ENCODE peak calls at places on chromosomes 5 and 9, in seven cellular contexts. S is AG10803, G is dorsolateral prefrontal cortex, B is right atrium auricular region, W is uterus, F is Karpas-422, R is Caco-2. C is an unnamed sample.

GRCh38 chr5:102498271-102499034 is at the start of gene SLCO6A1:
- DNase-seq in G (no peak), B (no peak), R (no peak), W (no peak), F (no peak), S (no peak), C (no peak)

GRCh38 chr5:61735531-61735930 is 403.5 kb downstream of the ZSWIM6 start:
- DNase-seq in F (no peak), S (no peak), W (no peak), R (no peak), G (no peak), B (no peak), C (no peak)

GRCh38 chr5:132074772-132075718 is 1.5 kb downstream of the CSF2 start:
- DNase-seq in S (no peak), B (no peak), W (no peak), G (no peak), R (no peak), F (no peak), C (no peak)

GRCh38 chr5:150497274-150497988 is 10.5 kb upstream of the NDST1 start:
- DNase-seq in R (no peak), F (no peak), S (peak), G (no peak), W (peak), B (peak), C (peak)

GRCh38 chr5:166726406-166726805 is 1565.0 kb upstream of the WWC1 start:
- DNase-seq in S (no peak), B (no peak), R (no peak), G (no peak), F (no peak), W (no peak), C (no peak)

GRCh38 chr5:147863409-147864194 is 14.9 kb upstream of the SCGB3A2 start:
- DNase-seq in G (no peak), R (no peak), F (no peak), B (no peak), S (no peak), W (no peak), C (no peak)

GRCh38 chr5:43019615-43020293 is 20.4 kb downstream of the ANXA2R start:
- DNase-seq in S (peak), B (no peak), F (peak), W (no peak), R (peak), G (no peak), C (peak)

GRCh38 chr9:105296889-105297288 is 52.4 kb downstream of the SLC44A1 start:
- DNase-seq in B (no peak), S (peak), W (no peak), G (no peak), R (peak), F (no peak), C (peak)

GRCh38 chr9:137305060-137305787 is 3.2 kb upstream of the NRARP start:
- DNase-seq in F (peak), W (peak), G (no peak), R (no peak), S (no peak), B (no peak), C (peak)

GRCh38 chr5:93417500-93417899 is 163.5 kb downstream of the NR2F1-AS1 start:
- DNase-seq in F (no peak), R (no peak), S (no peak), W (no peak), B (no peak), G (no peak), C (no peak)

GRCh38 chr5:127029513-127030258 is 672 bp downstream of the MARCHF3 start:
- DNase-seq in R (peak), F (peak), S (peak), B (peak), G (peak), W (peak), C (peak)

GRCh38 chr5:76305264-76305663 is 97.8 kb upstream of the IQGAP2 start:
- DNase-seq in S (no peak), W (no peak), R (no peak), F (no peak), G (no peak), B (no peak), C (no peak)

GRCh38 chr5:62727184-62727583 is 148.6 kb downstream of the LRRC70 start:
- DNase-seq in G (no peak), F (no peak), S (no peak), R (no peak), B (no peak), W (no peak), C (no peak)

GRCh38 chr5:159061834-159062530 is 37.7 kb downstream of the EBF1 start:
- DNase-seq in R (no peak), W (no peak), B (no peak), F (no peak), S (no peak), G (peak), C (no peak)

GRCh38 chr9:121607434-121608248 is 43.8 kb upstream of the DAB2IP start:
- DNase-seq in S (no peak), G (peak), F (no peak), R (peak), B (peak), W (peak), C (no peak)

GRCh38 chr5:138490648-138491283 is 25.5 kb downstream of the EGR1 start:
- DNase-seq in F (no peak), S (no peak), G (no peak), B (no peak), R (no peak), W (no peak), C (no peak)

GRCh38 chr9:134049772-134050588 is 17.8 kb downstream of the BRD3 start:
- DNase-seq in G (no peak), R (no peak), S (no peak), B (no peak), F (no peak), W (no peak), C (no peak)

GRCh38 chr9:106880863-106881262 is 17.9 kb downstream of the ZNF462 start:
- DNase-seq in S (peak), F (no peak), B (no peak), G (no peak), R (no peak), W (no peak), C (peak)

GRCh38 chr5:125668904-125669303 is 754.3 kb upstream of the GRAMD2B start:
- DNase-seq in B (no peak), W (no peak), G (no peak), R (peak), F (no peak), S (no peak), C (no peak)

GRCh38 chr5:135034186-135034962 is at the start of gene PITX1:
- DNase-seq in G (no peak), F (peak), B (no peak), R (peak), S (peak), W (no peak), C (no peak)

GRCh38 chr5:67156976-67157583 is 39.5 kb downstream of the CD180 start:
- DNase-seq in F (peak), S (no peak), R (peak), B (no peak), W (peak), G (peak), C (peak)

GRCh38 chr9:91445135-91445534 is 21.5 kb upstream of the NFIL3 start:
- DNase-seq in W (no peak), G (no peak), R (no peak), S (no peak), F (no peak), B (no peak), C (no peak)

GRCh38 chr5:147949711-147950573 is 43.6 kb upstream of the C5orf46 start:
- DNase-seq in F (peak), W (no peak), G (no peak), S (peak), R (peak), B (no peak), C (peak)

GRCh38 chr5:150580917-150581316 is 59.5 kb upstream of the SYNPO start:
- DNase-seq in S (no peak), R (no peak), F (no peak), B (no peak), W (no peak), G (no peak), C (no peak)

GRCh38 chr5:120794121-120794520 is 330.0 kb downstream of the PRR16 start:
- DNase-seq in W (no peak), S (peak), B (no peak), R (no peak), F (no peak), G (no peak), C (peak)

GRCh38 chr9:130898552-130898852 is 1.9 kb upstream of the QRFP start:
- DNase-seq in R (no peak), B (no peak), S (no peak), F (no peak), W (no peak), G (no peak), C (no peak)

DNA sequence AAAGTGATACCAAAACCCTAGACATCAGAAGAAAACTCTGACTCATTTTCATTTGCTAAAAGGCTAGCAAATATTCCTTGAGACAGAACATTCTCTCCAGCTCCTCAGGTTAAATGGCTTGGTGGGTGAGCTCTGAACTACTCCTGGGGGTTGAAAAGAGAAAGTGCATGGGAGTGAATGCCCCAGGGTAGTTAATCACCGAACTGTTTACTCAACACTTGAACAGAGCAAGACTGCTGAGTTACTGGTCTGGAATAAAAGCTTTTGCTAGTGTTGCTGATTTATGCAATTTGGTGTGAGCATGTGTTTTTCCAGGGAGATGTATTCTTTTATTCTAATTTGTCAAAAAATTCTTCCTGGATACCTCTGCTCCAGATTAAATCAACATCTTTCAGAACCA is 88.3 kb upstream of the PRDM9 start:
- DNase-seq in F (no peak), G (no peak), B (no peak), W (no peak), S (no peak), R (no peak), C (no peak)
- H3K4me3 ChIP-seq in F (no peak), G (no peak), B (no peak), W (no peak), S (no peak), R (no peak), C (no peak)

GRCh38 chr9:136093995-136094881 is 851 bp downstream of the NACC2 start:
- DNase-seq in G (peak), W (peak), B (peak), R (peak), S (peak), F (no peak), C (peak)
- H3K4me3 ChIP-seq in G (peak), W (peak), B (peak), R (peak), S (peak), F (no peak), C (peak)

DNA sequence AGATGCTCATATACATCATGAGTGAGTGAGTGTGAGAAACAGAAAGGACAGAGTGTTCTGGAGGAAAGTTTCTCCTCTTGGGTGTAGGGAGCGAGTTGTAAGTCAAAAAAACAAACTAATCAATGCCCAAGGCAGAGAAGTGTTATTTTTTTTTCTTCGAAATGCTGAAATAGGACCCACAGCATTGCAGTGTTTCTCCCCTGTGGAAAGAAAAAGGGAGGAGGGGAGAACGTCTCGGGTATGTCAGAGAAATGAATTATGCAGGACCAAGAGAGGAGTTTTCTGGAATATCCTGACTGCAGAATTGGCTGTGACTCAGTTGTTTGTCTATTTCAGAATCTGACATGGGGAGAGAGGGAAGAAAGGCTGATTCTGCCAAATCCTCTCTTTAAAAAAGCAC is 337.9 kb upstream of the RFX3 start:
- DNase-seq in B (no peak), F (no peak), W (no peak), S (peak), G (no peak), R (no peak), C (peak)
- H3K4me3 ChIP-seq in B (no peak), F (no peak), W (no peak), S (peak), G (no peak), R (no peak), C (no peak)

DNA sequence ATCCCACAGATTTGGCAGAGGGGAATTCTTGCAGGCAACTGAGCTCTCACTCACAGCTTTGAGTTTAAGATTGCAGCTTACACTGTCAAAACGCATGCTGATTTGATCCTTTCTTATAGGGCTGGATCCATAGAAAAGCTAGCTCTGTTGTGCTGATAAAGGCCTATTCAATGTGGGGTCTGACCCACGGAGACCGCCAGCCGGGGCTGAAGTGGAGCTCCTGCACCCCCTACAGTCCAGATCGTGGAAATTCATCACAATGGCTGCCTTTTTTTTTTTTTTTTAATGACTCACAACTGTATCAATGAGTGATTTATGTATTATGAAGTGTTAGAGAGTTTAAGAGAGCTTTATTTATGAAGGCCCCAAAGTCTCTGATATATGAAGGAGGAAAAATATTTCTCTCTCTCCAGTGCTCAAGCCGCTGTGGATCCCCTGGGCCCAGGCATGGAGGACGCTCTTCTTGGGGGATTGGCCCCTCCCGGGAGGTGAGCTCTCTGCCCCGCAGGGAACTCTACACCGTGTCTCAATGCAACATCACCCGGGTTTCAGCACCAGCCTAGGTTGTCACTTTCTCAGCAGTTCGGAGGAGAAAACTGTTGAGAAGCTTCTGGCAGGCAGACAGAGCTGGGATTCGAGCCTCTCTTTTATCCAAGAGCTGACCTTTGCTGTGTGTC is 700.2 kb downstream of the IRX1 start:
- DNase-seq in R (peak), F (no peak), W (no peak), G (no peak), S (no peak), B (no peak), C (no peak)
- H3K4me3 ChIP-seq in R (no peak), F (no peak), W (no peak), G (no peak), S (no peak), B (no peak), C (no peak)

GRCh38 chr9:115014438-115014837 is 84.0 kb upstream of the TNFSF8 start:
- DNase-seq in R (no peak), B (no peak), F (no peak), S (no peak), W (no peak), G (no peak), C (no peak)
- H3K4me3 ChIP-seq in R (no peak), B (no peak), F (no peak), S (no peak), W (no peak), G (no peak), C (no peak)

GRCh38 chr5:156037151-156037909 is 289.6 kb upstream of the SGCD start:
- DNase-seq in R (peak), S (no peak), G (no peak), F (no peak), W (no peak), B (no peak), C (no peak)

DNA sequence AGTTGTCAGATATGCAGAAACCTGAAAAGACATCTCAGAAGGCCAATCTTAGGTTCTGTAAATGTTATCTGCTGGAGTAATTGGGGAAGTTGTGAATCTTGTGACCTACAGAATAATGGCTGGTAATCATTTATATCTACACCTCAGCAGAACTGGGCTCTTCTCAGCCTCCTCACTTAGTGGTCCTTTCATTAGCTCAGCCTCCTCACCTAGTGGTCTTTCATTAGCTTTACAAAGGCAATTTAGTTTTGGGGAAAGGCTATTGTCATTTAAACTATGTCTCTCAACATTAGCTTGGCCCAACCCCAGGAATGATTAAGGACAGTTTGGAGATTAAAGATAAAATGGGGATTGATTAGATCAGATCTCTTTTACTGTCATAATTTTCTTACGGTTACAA is 284.2 kb upstream of the SGCD start:
- DNase-seq in G (no peak), R (no peak), B (no peak), F (no peak), W (no peak), S (no peak), C (no peak)
- H3K4me3 ChIP-seq in G (no peak), R (no peak), B (no peak), F (no peak), W (no peak), S (no peak), C (no peak)

GRCh38 chr5:113204525-113205161 is 228.0 kb downstream of the DCP2 start:
- DNase-seq in B (peak), S (peak), R (no peak), W (peak), G (peak), F (no peak), C (peak)

GRCh38 chr5:113205323-113205722 is 228.7 kb downstream of the DCP2 start:
- DNase-seq in B (no peak), G (no peak), F (no peak), S (no peak), W (no peak), R (no peak), C (no peak)

GRCh38 chr5:113202904-113203716 is 226.5 kb downstream of the DCP2 start:
- DNase-seq in G (no peak), R (peak), F (no peak), B (peak), S (no peak), W (no peak), C (peak)

GRCh38 chr5:113199122-113199905 is 222.7 kb downstream of the DCP2 start:
- DNase-seq in G (no peak), R (no peak), W (no peak), B (no peak), F (peak), S (peak), C (peak)

DNA sequence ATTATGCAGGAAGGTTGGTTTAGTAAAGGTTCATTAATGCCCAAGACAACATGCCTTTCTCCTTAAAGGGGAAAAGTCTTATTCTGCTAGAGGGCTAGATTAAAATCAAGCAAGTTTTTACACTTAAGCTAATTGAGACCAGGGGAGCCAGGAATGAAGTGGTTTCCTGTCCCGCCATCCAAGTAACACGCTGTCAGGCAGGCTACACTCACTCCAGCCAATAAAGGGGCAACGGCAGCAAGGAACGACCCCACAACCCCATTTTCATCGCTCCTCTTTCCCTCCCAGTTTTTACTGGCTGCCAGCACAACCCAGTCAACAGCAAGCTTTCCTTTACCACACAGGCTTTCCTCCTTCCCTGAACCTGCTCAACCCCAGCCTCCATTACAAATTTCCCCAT is 225.1 kb downstream of the DCP2 start:
- DNase-seq in B (no peak), S (peak), W (no peak), G (no peak), F (no peak), R (no peak), C (no peak)
- H3K4me3 ChIP-seq in B (peak), S (no peak), W (no peak), G (no peak), F (no peak), R (no peak), C (no peak)

GRCh38 chr5:128587275-128587674 is 49.2 kb upstream of the FBN2 start:
- DNase-seq in G (no peak), S (no peak), R (no peak), F (no peak), B (no peak), W (no peak), C (no peak)
- H3K4me3 ChIP-seq in G (no peak), S (no peak), R (no peak), F (no peak), B (no peak), W (no peak), C (no peak)

GRCh38 chr5:181207960-181208253 is 2.9 kb upstream of the TRIM7 start:
- DNase-seq in W (no peak), F (no peak), B (no peak), G (no peak), R (no peak), S (no peak), C (no peak)
- H3K4me3 ChIP-seq in W (no peak), F (peak), B (peak), G (peak), R (peak), S (no peak), C (no peak)

C was measured in astrocyte of the spinal cord.